ENCODE peak calls at places on chromosomes 6 and 20, in six cellular contexts. R is heart left ventricle, L is prostate gland, P is A549, I is HepG2, C is transverse colon. E is an unnamed sample. For H3K4me1, the result is how much of the 10 kb centered on the place peaks cover.

GRCh38 chr6:113011803-113012202 is 664.7 kb downstream of the RFPL4B start:
- DNase-seq in R (no peak), L (no peak), C (no peak), I (no peak), P (no peak), E (no peak)

GRCh38 chr20:21101453-21102251 is 4.5 kb downstream of the LINC00237 start:
- DNase-seq in I (no peak), L (no peak), P (no peak), C (no peak), R (peak), E (peak)

GRCh38 chr6:55512904-55513303 is 66.1 kb downstream of the HMGCLL1 start:
- DNase-seq in R (no peak), L (no peak), I (no peak), C (no peak), P (no peak), E (no peak)

GRCh38 chr6:46653439-46653942 is 716 bp downstream of the SLC25A27 start:
- DNase-seq in C (no peak), L (no peak), P (no peak), I (no peak), R (no peak), E (no peak)

GRCh38 chr6:34246563-34247391 is 2.0 kb downstream of the SMIM29 start:
- DNase-seq in C (no peak), P (no peak), I (peak), R (peak), L (no peak), E (peak)

GRCh38 chr6:114064862-114065261 is 93.9 kb upstream of the HDAC2 start:
- DNase-seq in I (no peak), C (no peak), P (no peak), L (no peak), R (no peak), E (no peak)

GRCh38 chr6:129183681-129184216 is 300.8 kb downstream of the LAMA2 start:
- DNase-seq in P (no peak), R (no peak), L (no peak), I (no peak), C (no peak), E (no peak)

GRCh38 chr6:139020689-139021088 is 7.9 kb upstream of the ABRACL start:
- DNase-seq in C (peak), P (no peak), R (no peak), L (no peak), I (no peak), E (no peak)

GRCh38 chr6:166253277-166254229 is 54.6 kb downstream of the PRR18 start:
- DNase-seq in I (no peak), L (no peak), R (no peak), P (no peak), C (peak), E (peak)

GRCh38 chr6:132188865-132189264 is 212.4 kb downstream of the MOXD1 start:
- DNase-seq in I (no peak), R (no peak), L (no peak), P (no peak), C (no peak), E (no peak)

GRCh38 chr6:88538130-88538706 is 372.1 kb upstream of the CNR1 start:
- DNase-seq in I (no peak), L (no peak), P (no peak), R (no peak), C (no peak), E (no peak)

DNA sequence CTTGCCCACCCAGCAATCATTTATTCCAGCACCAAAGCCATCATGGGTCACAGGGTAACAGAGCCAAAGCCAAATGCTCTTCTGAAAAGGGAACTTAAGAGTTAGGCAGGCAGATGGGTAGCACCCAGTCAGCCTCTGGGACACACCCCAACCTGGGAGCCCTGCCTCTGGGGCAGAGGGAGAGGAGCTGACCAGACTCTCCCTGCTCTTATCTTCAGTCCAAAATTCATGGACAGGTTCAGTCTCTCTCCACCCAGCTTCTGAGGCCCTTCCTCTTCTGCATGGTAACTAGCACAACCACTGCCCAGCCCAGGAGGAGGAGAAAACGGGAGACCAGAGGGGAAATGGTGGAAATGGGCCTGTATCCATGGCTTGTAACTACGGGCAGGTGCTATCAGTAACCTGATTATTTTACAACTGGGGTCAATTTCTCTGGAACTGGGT is 105.4 kb downstream of the NOL4L start:
- DNase-seq in R (no peak), L (no peak), P (no peak), I (no peak), C (peak), E (no peak)
- H3K4me1 ChIP-seq in R (under half), L (under half), P (under half), I (half or more), C (half or more), E (half or more)

GRCh38 chr20:17878912-17879602 is 89.5 kb downstream of the SNX5 start:
- DNase-seq in I (no peak), C (no peak), L (no peak), P (no peak), R (no peak), E (no peak)
- H3K27ac ChIP-seq in I (peak), C (no peak), L (no peak), P (no peak), R (no peak), E (no peak)

GRCh38 chr6:27752038-27752885 is 159.9 kb downstream of the OR2B2 start:
- DNase-seq in R (peak), L (peak), C (peak), P (peak), I (peak), E (peak)

GRCh38 chr6:27754408-27754782 is 157.8 kb downstream of the OR2B2 start:
- DNase-seq in C (no peak), L (no peak), I (no peak), P (no peak), R (no peak), E (no peak)

GRCh38 chr6:27757307-27757706 is 154.9 kb downstream of the OR2B2 start:
- DNase-seq in I (no peak), C (peak), P (no peak), R (no peak), L (peak), E (peak)

GRCh38 chr6:27755768-27756167 is 156.4 kb downstream of the OR2B2 start:
- DNase-seq in C (no peak), P (no peak), I (no peak), R (no peak), L (no peak), E (no peak)

GRCh38 chr6:27753668-27754407 is 158.4 kb downstream of the OR2B2 start:
- DNase-seq in I (peak), C (peak), R (peak), L (peak), P (peak), E (peak)
- TF ChIP-seq POLR2A in I (no peak), C (no peak), R (peak), L (no peak), P (no peak), E (no peak)

GRCh38 chr6:111741177-111741952 is 131.9 kb downstream of the FYN start:
- DNase-seq in C (no peak), I (no peak), P (no peak), L (no peak), R (no peak), E (no peak)

GRCh38 chr6:111743318-111743717 is 129.9 kb downstream of the FYN start:
- DNase-seq in I (no peak), L (no peak), R (no peak), C (no peak), P (no peak), E (no peak)

GRCh38 chr6:111745186-111745585 is 128.1 kb downstream of the FYN start:
- DNase-seq in P (no peak), C (no peak), L (no peak), R (no peak), I (no peak), E (no peak)

GRCh38 chr6:111745636-111746035 is 127.6 kb downstream of the FYN start:
- DNase-seq in L (no peak), C (no peak), R (no peak), P (no peak), I (no peak), E (no peak)

GRCh38 chr6:111743859-111744692 is 129.2 kb downstream of the FYN start:
- DNase-seq in L (no peak), I (no peak), C (no peak), P (no peak), R (peak), E (no peak)
- H3K4me1 ChIP-seq in L (under half), I (under half), C (under half), P (under half), R (half or more), E (under half)

DNA sequence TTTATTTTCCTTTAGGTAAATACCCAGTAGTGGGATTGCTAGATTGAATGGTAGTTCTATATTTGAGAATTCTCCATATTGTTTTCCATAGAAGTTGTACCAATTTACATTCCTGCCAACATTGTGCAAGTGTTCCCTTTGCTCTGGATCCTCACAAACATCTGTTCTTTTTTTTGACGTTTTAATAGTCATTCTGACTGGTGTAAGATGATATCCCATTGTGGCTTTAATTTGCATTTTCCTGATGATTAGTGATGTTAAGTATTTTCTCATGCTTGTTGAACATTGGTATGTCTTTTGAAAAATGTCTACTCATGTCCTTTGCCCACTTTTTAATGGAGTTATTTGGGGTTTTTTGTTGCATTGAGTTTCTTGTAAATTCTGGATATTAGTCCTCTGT is 85.6 kb downstream of the UBE3D start:
- DNase-seq in P (no peak), C (no peak), R (no peak), I (no peak), L (no peak), E (no peak)
- H3K27ac ChIP-seq in P (no peak), C (no peak), R (no peak), I (no peak), L (no peak), E (no peak)

GRCh38 chr6:116680880-116681672 is at the start of gene KPNA5:
- DNase-seq in R (peak), P (peak), C (peak), I (peak), L (peak), E (peak)
- TF ChIP-seq POLR2A in R (peak), P (peak), C (peak), I (peak), L (peak), E (peak)